ENCODE peak calls at places on chromosomes 1 and 21, in four cellular contexts. Z is A172; S is ELR; P is CD8-positive, alpha-beta memory T cell. T is an unnamed sample.

GRCh38 chr21:36513430-36513829 is 33.5 kb upstream of the CLDN14 start:
- DNase-seq in Z (no peak), S (no peak), P (no peak), T (no peak)

GRCh38 chr1:113166473-113166872 is 93.5 kb downstream of the LRIG2 start:
- DNase-seq in Z (no peak), S (no peak), P (no peak), T (no peak)

GRCh38 chr21:41228006-41228370 is 60.0 kb downstream of the BACE2 start:
- DNase-seq in Z (no peak), S (no peak), P (no peak), T (no peak)

GRCh38 chr1:207495816-207496792 is at the start of gene CR1:
- DNase-seq in Z (no peak), S (no peak), P (no peak), T (no peak)

GRCh38 chr1:68229927-68230812 is 2.2 kb downstream of the WLS start:
- DNase-seq in Z (no peak), S (peak), P (no peak), T (no peak)

GRCh38 chr1:92934395-92935378 is 26.6 kb downstream of the DIPK1A start:
- DNase-seq in Z (peak), S (no peak), P (no peak), T (no peak)

GRCh38 chr1:42835422-42835821 is 11.0 kb upstream of the ZNF691 start:
- DNase-seq in Z (no peak), S (no peak), P (no peak), T (no peak)

GRCh38 chr1:11143401-11143800 is 43.7 kb upstream of the EXOSC10 start:
- DNase-seq in Z (no peak), S (no peak), P (no peak), T (no peak)

GRCh38 chr1:164794310-164794709 is 235.3 kb downstream of the PBX1 start:
- DNase-seq in Z (peak), S (peak), P (no peak), T (peak)

GRCh38 chr1:201713093-201713810 is 115.7 kb upstream of the IPO9 start:
- DNase-seq in Z (peak), S (peak), P (no peak), T (peak)

GRCh38 chr1:203823306-203823705 is 27.9 kb downstream of the ZBED6 start:
- DNase-seq in Z (no peak), S (no peak), P (no peak), T (no peak)

T was measured in RCC 7860.